ENCODE peak calls at places on chromosome 6, in four cellular contexts. F, A, U and C are unnamed samples.

GRCh38 chr6:158819213-158819976 is at the start of gene EZR:
- DNase-seq in F (peak; percentile 82), A (peak; percentile 85), U (peak; percentile 82), C (peak; percentile 95)

GRCh38 chr6:138255443-138255842 is 37.2 kb upstream of the PBOV1 start:
- DNase-seq in F (no peak), A (no peak), U (no peak), C (no peak)

GRCh38 chr6:126444874-126445273 is 105.0 kb downstream of the CENPW start:
- DNase-seq in A (no peak), U (no peak), F (no peak), C (no peak)

GRCh38 chr6:5050009-5050408 is 35.1 kb upstream of the PPP1R3G start:
- DNase-seq in F (no peak), A (no peak), U (no peak), C (no peak)

GRCh38 chr6:121143476-121143875 is 190.8 kb downstream of the TBC1D32 start:
- DNase-seq in A (no peak), U (no peak), F (no peak), C (no peak)

GRCh38 chr6:128275030-128275429 is 245.4 kb downstream of the PTPRK start:
- DNase-seq in F (no peak), A (no peak), U (no peak), C (no peak)

GRCh38 chr6:165814669-165815068 is 151.6 kb upstream of the PDE10A start:
- DNase-seq in A (no peak), F (no peak), U (no peak), C (no peak)

GRCh38 chr6:73121421-73121993 is 103.8 kb downstream of the KHDC1L start:
- DNase-seq in U (no peak), A (no peak), F (no peak), C (peak; percentile 22)

GRCh38 chr6:53527249-53527765 is 17.6 kb downstream of the GCLC start:
- DNase-seq in A (no peak), F (no peak), U (no peak), C (no peak)

GRCh38 chr6:152721956-152722355 is 24.3 kb downstream of the MYCT1 start:
- DNase-seq in U (no peak), A (no peak), F (no peak), C (no peak)

GRCh38 chr6:11298651-11299420 is 66.4 kb upstream of the NEDD9 start:
- DNase-seq in U (no peak), F (peak; percentile 62), A (peak; percentile 59), C (peak; percentile 67)

GRCh38 chr6:44593539-44593944 is 206.0 kb downstream of the CDC5L start:
- DNase-seq in A (peak; percentile 23), F (no peak), U (peak; percentile 24), C (peak; percentile 67)

GRCh38 chr6:14046476-14047068 is 71.0 kb upstream of the CD83 start:
- DNase-seq in F (no peak), U (peak; percentile 37), A (peak; percentile 62), C (peak; percentile 80)

GRCh38 chr6:142301421-142302391 is at the start of gene ADGRG6:
- DNase-seq in A (peak; percentile 55), U (peak; percentile 20), F (peak; percentile 43), C (peak; percentile 86)

GRCh38 chr6:38846844-38847243 is 131.7 kb downstream of the DNAH8 start:
- DNase-seq in U (no peak), F (no peak), A (no peak), C (no peak)

GRCh38 chr6:112833546-112834215 is 486.6 kb downstream of the RFPL4B start:
- DNase-seq in A (no peak), U (no peak), F (no peak), C (no peak)

GRCh38 chr6:43608310-43608763 is 20.7 kb downstream of the GTPBP2 start:
- DNase-seq in A (peak; percentile 71), U (peak; percentile 50), F (no peak), C (peak; percentile 87)

GRCh38 chr6:167073679-167074274 is 49.1 kb upstream of the CCR6 start:
- DNase-seq in U (no peak), F (no peak), A (no peak), C (no peak)

GRCh38 chr6:142568857-142569597 is 267.2 kb downstream of the ADGRG6 start:
- DNase-seq in F (no peak), U (no peak), A (no peak), C (no peak)

GRCh38 chr6:170243386-170243785 is 47.5 kb downstream of the DLL1 start:
- DNase-seq in F (peak; percentile 7), U (no peak), A (no peak), C (no peak)

GRCh38 chr6:31175961-31176360 is 5.5 kb upstream of the POU5F1 start:
- DNase-seq in F (no peak), A (no peak), U (no peak), C (no peak)

GRCh38 chr6:157710604-157711003 is 112.4 kb upstream of the SNX9 start:
- DNase-seq in U (no peak), F (no peak), A (no peak), C (no peak)

GRCh38 chr6:116246089-116246488 is 7.8 kb downstream of the TSPYL4 start:
- DNase-seq in F (no peak), U (no peak), A (no peak), C (no peak)

GRCh38 chr6:161057103-161058091 is 65.8 kb downstream of the MAP3K4 start:
- DNase-seq in F (no peak), A (no peak), U (no peak), C (no peak)

GRCh38 chr6:16217156-16217721 is 21.1 kb upstream of the GMPR start:
- DNase-seq in U (no peak), A (no peak), F (no peak), C (no peak)

GRCh38 chr6:16212276-16212675 is 26.1 kb upstream of the GMPR start:
- DNase-seq in F (no peak), A (no peak), U (no peak), C (no peak)

GRCh38 chr6:16216501-16217155 is 21.8 kb upstream of the GMPR start:
- DNase-seq in F (no peak), U (no peak), A (no peak), C (no peak)
- H3K4me3 ChIP-seq in F (no peak overlapping the region), U (no peak overlapping the region), A (no peak overlapping the region), C (no peak overlapping the region)

DNA sequence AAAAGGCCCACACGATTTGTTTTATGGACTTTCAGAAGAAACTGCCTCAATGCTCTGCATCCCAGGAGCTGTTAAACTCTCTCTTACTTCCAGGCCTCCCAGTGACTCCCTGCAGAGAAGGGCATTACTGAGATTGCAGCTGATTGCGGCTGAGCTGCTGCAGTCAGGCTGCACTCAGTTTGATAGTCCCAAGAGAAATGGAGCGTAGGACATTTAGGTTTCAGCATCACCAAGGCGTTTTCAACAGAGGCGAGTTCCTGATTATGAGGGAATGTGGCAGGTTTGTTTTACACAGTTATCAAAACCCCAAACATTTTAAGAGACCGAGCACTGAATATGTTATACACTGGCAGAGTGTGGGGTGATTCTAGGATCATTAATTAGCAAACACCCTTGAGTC is 145.6 kb downstream of the TBX18 start:
- DNase-seq in A (no peak), U (no peak), F (no peak), C (no peak)
- H3K4me3 ChIP-seq in A (no peak overlapping the region), U (no peak overlapping the region), F (no peak overlapping the region), C (no peak overlapping the region)

GRCh38 chr6:136641873-136642465 is 91.7 kb upstream of the MAP7 start:
- DNase-seq in A (no peak), F (no peak), U (no peak), C (no peak)
- H3K4me3 ChIP-seq in A (no peak overlapping the region), F (no peak overlapping the region), U (no peak overlapping the region), C (no peak overlapping the region)

GRCh38 chr6:15503346-15503680 is 159.5 kb downstream of the DTNBP1 start:
- DNase-seq in A (peak; percentile 2), F (no peak), U (no peak), C (no peak)

GRCh38 chr6:15502451-15503345 is 160.1 kb downstream of the DTNBP1 start:
- DNase-seq in U (no peak), F (no peak), A (peak; percentile 6), C (no peak)

GRCh38 chr6:15504581-15505350 is 158.1 kb downstream of the DTNBP1 start:
- DNase-seq in U (no peak), A (peak; percentile 61), F (no peak), C (peak; percentile 83)

GRCh38 chr6:15505463-15505918 is 157.3 kb downstream of the DTNBP1 start:
- DNase-seq in A (peak; percentile 10), F (no peak), U (no peak), C (no peak)

GRCh38 chr6:15504040-15504491 is 158.8 kb downstream of the DTNBP1 start:
- DNase-seq in F (no peak), U (no peak), A (peak; percentile 16), C (no peak)
- H3K4me3 ChIP-seq in F (no peak overlapping the region), U (no peak overlapping the region), A (no peak overlapping the region), C (no peak overlapping the region)

GRCh38 chr6:56246544-56246940 is 838 bp downstream of the COL21A1 start:
- DNase-seq in F (no peak), A (no peak), U (no peak), C (peak; percentile 7)
- H3K4me3 ChIP-seq in F (no peak overlapping the region), A (no peak overlapping the region), U (no peak overlapping the region), C (peak overlapping the region; percentile 55)

GRCh38 chr6:137002505-137002904 is 42.3 kb downstream of the IL20RA start:
- DNase-seq in F (no peak), U (no peak), A (no peak), C (no peak)

GRCh38 chr6:137005073-137005472 is 39.7 kb downstream of the IL20RA start:
- DNase-seq in F (no peak), A (no peak), U (no peak), C (no peak)

GRCh38 chr6:137001977-137002302 is 42.8 kb downstream of the IL20RA start:
- DNase-seq in F (no peak), A (no peak), U (no peak), C (no peak)

GRCh38 chr6:137000825-137001224 is 43.9 kb downstream of the IL20RA start:
- DNase-seq in U (no peak), A (no peak), F (no peak), C (no peak)

DNA sequence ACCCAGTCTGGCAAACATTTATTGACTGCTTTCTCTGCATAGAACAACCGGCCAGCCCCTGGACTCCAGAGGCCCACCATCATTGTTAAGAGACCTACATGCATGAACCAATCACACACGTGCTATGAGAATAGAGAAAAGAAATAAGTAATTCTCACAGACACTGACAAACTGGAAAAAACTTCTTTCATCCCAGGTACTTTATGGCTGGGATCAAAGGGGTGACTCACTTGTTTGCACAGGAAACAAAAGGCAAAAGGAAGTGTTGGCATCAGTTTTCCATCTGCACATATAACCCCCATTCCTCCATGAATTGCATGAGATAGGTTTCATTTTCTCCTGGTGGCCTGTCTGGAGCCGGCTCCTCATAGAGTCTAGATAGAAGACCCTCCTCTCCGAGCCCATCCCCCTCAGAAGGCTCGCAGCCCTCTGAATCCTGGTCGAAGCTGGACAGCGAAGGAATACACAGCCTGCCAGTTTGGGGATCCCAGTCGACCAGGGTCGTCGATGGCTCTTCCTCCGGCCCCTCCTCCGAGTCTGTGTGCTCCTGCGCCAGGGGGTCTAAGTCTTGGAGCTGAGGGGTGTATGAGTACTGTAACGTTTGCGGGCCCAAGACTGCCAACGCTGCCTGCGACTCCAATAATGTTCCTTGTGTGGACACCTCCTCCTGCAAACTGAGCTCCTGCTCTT is 43.3 kb downstream of the IL20RA start:
- DNase-seq in F (no peak), U (no peak), A (no peak), C (peak; percentile 55)
- H3K4me3 ChIP-seq in F (no peak overlapping the region), U (no peak overlapping the region), A (no peak overlapping the region), C (no peak overlapping the region)